ENCODE peak calls at places on chromosome 1, in five cellular contexts. V is Calu3; Z is activated naive CD4-positive, alpha-beta T cell; T is stimulated activated CD4-positive, alpha-beta T cell treated with anti-CD3 and anti-CD28 coated beads, Interleukin-1b, Interleukin-23, amount 100 ng/mL, for 1 hour; H is retina. D is an unnamed sample.

GRCh38 chr1:67664048-67664447 is 21.0 kb upstream of the GADD45A start:
- DNase-seq in H (no peak), Z (no peak), V (no peak), T (no peak), D (no peak)

GRCh38 chr1:232806071-232806510 is 875 bp downstream of the MAP10 start:
- DNase-seq in Z (no peak), V (no peak), T (no peak), H (no peak), D (no peak)

GRCh38 chr1:216055004-216055403 is 368.2 kb downstream of the USH2A start:
- DNase-seq in V (no peak), H (no peak), Z (no peak), T (no peak), D (no peak)

GRCh38 chr1:1206376-1207253 is at the start of gene TNFRSF18:
- DNase-seq in Z (no peak), V (peak; percentile 47), T (no peak), H (peak; percentile 55), D (no peak)

GRCh38 chr1:167991546-167991945 is 54.7 kb upstream of the MPC2 start:
- DNase-seq in T (no peak), H (no peak), Z (no peak), V (no peak), D (no peak)

GRCh38 chr1:92480813-92481597 is 5.7 kb downstream of the GFI1 start:
- DNase-seq in H (peak; percentile 77), V (peak; percentile 9), T (no peak), Z (no peak), D (no peak)

GRCh38 chr1:240237305-240237721 is 145.6 kb downstream of the FMN2 start:
- DNase-seq in H (no peak), T (no peak), V (no peak), Z (no peak), D (no peak)

GRCh38 chr1:47548188-47548587 is 110.3 kb downstream of the FOXD2 start:
- DNase-seq in H (no peak), T (no peak), V (no peak), Z (no peak), D (no peak)

GRCh38 chr1:176517484-176517883 is 54.5 kb downstream of the PAPPA2 start:
- DNase-seq in V (no peak), H (no peak), Z (no peak), T (no peak), D (no peak)

GRCh38 chr1:167860231-167860923 is 53.6 kb downstream of the ADCY10 start:
- DNase-seq in T (no peak), Z (no peak), V (no peak), H (no peak), D (no peak)

GRCh38 chr1:116817582-116818064 is 63.4 kb downstream of the CD2 start:
- DNase-seq in Z (peak; percentile 28), H (no peak), T (peak; percentile 58), V (peak; percentile 79), D (peak; percentile 9)

GRCh38 chr1:174966000-174966572 is 33.7 kb upstream of the CACYBP start:
- DNase-seq in Z (no peak), V (no peak), H (no peak), T (no peak), D (no peak)

GRCh38 chr1:21955474-21956281 is 18.6 kb upstream of the HSPG2 start:
- DNase-seq in H (no peak), Z (no peak), T (no peak), V (no peak), D (no peak)

GRCh38 chr1:55064071-55064581 is 24.8 kb downstream of the PCSK9 start:
- DNase-seq in H (no peak), V (no peak), T (no peak), Z (no peak), D (no peak)

GRCh38 chr1:172699111-172699510 is 40.2 kb downstream of the FASLG start:
- DNase-seq in Z (peak; percentile 44), V (no peak), T (no peak), H (no peak), D (no peak)

GRCh38 chr1:26542781-26543443 is 13.4 kb downstream of the RPS6KA1 start:
- DNase-seq in H (no peak), V (no peak), Z (no peak), T (no peak), D (no peak)